ENCODE peak calls at places on chromosomes 11 and 22, in ten cellular contexts. One of them, this sample, is unnamed.

GRCh38 chr11:1772270-1773130 is 8.8 kb upstream of the CTSD start:
- DNase-seq in heart right ventricle: peak; percentile 34
- DNase-seq in IMR-90: peak; percentile 91
- DNase-seq in SK-N-SH: no peak
- DNase-seq in fibroblast of pulmonary artery: peak; percentile 87
- DNase-seq in left ventricle myocardium inferior: no peak
- DNase-seq in osteocyte: peak; percentile 93
- DNase-seq in HL-60: peak; percentile 92
- DNase-seq in AG04449: no peak
- DNase-seq in AG09319: peak; percentile 65
- DNase-seq in this sample: peak; percentile 75

GRCh38 chr22:48897959-48898358 is 929.7 kb downstream of the BRD1 start:
- DNase-seq in left ventricle myocardium inferior: no peak
- DNase-seq in heart right ventricle: no peak
- DNase-seq in osteocyte: peak; percentile 81
- DNase-seq in fibroblast of pulmonary artery: no peak
- DNase-seq in SK-N-SH: no peak
- DNase-seq in AG09319: no peak
- DNase-seq in HL-60: no peak
- DNase-seq in AG04449: no peak
- DNase-seq in IMR-90: no peak
- DNase-seq in this sample: no peak

GRCh38 chr11:33773399-33774355 is 643 bp downstream of the FBXO3 start:
- DNase-seq in left ventricle myocardium inferior: no peak
- DNase-seq in IMR-90: peak; percentile 43
- DNase-seq in AG04449: no peak
- DNase-seq in AG09319: no peak
- DNase-seq in fibroblast of pulmonary artery: no peak
- DNase-seq in SK-N-SH: peak; percentile 39
- DNase-seq in heart right ventricle: no peak
- DNase-seq in HL-60: no peak
- DNase-seq in osteocyte: peak; percentile 85
- DNase-seq in this sample: no peak

GRCh38 chr22:25030636-25031035 is 78.1 kb downstream of the KIAA1671 start:
- DNase-seq in HL-60: no peak
- DNase-seq in AG04449: no peak
- DNase-seq in osteocyte: no peak
- DNase-seq in heart right ventricle: peak; percentile 55
- DNase-seq in IMR-90: no peak
- DNase-seq in left ventricle myocardium inferior: peak; percentile 69
- DNase-seq in fibroblast of pulmonary artery: no peak
- DNase-seq in AG09319: no peak
- DNase-seq in SK-N-SH: no peak
- DNase-seq in this sample: no peak

GRCh38 chr11:72721689-72722049 is 30.5 kb downstream of the ARAP1 start:
- DNase-seq in AG04449: no peak
- DNase-seq in fibroblast of pulmonary artery: peak; percentile 42
- DNase-seq in left ventricle myocardium inferior: peak; percentile 42
- DNase-seq in SK-N-SH: no peak
- DNase-seq in HL-60: peak; percentile 37
- DNase-seq in heart right ventricle: no peak
- DNase-seq in osteocyte: no peak
- DNase-seq in AG09319: no peak
- DNase-seq in IMR-90: no peak
- DNase-seq in this sample: no peak

GRCh38 chr11:12813371-12814225 is 139.4 kb downstream of the TEAD1 start:
- DNase-seq in HL-60: no peak
- DNase-seq in IMR-90: peak; percentile 88
- DNase-seq in AG04449: no peak
- DNase-seq in fibroblast of pulmonary artery: peak; percentile 93
- DNase-seq in osteocyte: no peak
- DNase-seq in left ventricle myocardium inferior: no peak
- DNase-seq in SK-N-SH: no peak
- DNase-seq in heart right ventricle: no peak
- DNase-seq in AG09319: no peak
- DNase-seq in this sample: no peak

GRCh38 chr11:124793466-124794278 is 6.5 kb downstream of the MSANTD2 start:
- DNase-seq in HL-60: peak; percentile 48
- DNase-seq in AG09319: no peak
- DNase-seq in fibroblast of pulmonary artery: peak; percentile 68
- DNase-seq in IMR-90: peak; percentile 40
- DNase-seq in osteocyte: no peak
- DNase-seq in AG04449: no peak
- DNase-seq in SK-N-SH: peak; percentile 52
- DNase-seq in left ventricle myocardium inferior: no peak
- DNase-seq in heart right ventricle: peak; percentile 16
- DNase-seq in this sample: no peak

GRCh38 chr11:93605638-93606037 is 55.8 kb upstream of the CEP295 start:
- DNase-seq in AG04449: no peak
- DNase-seq in osteocyte: no peak
- DNase-seq in SK-N-SH: no peak
- DNase-seq in fibroblast of pulmonary artery: no peak
- DNase-seq in IMR-90: no peak
- DNase-seq in left ventricle myocardium inferior: no peak
- DNase-seq in AG09319: no peak
- DNase-seq in HL-60: no peak
- DNase-seq in heart right ventricle: no peak
- DNase-seq in this sample: no peak

GRCh38 chr22:49205401-49205800 is 622.3 kb downstream of the BRD1 start:
- DNase-seq in IMR-90: no peak
- DNase-seq in AG09319: no peak
- DNase-seq in heart right ventricle: no peak
- DNase-seq in osteocyte: peak; percentile 71
- DNase-seq in left ventricle myocardium inferior: no peak
- DNase-seq in fibroblast of pulmonary artery: no peak
- DNase-seq in SK-N-SH: no peak
- DNase-seq in HL-60: no peak
- DNase-seq in AG04449: no peak
- DNase-seq in this sample: no peak

GRCh38 chr11:43996318-43996717 is 51.5 kb upstream of the ACCSL start:
- DNase-seq in heart right ventricle: no peak
- DNase-seq in SK-N-SH: no peak
- DNase-seq in left ventricle myocardium inferior: no peak
- DNase-seq in IMR-90: no peak
- DNase-seq in fibroblast of pulmonary artery: no peak
- DNase-seq in HL-60: no peak
- DNase-seq in AG04449: no peak
- DNase-seq in AG09319: no peak
- DNase-seq in osteocyte: no peak
- DNase-seq in this sample: no peak

GRCh38 chr11:58616594-58616993 is 5.9 kb upstream of the CNTF start:
- DNase-seq in osteocyte: no peak
- DNase-seq in IMR-90: peak; percentile 95
- DNase-seq in heart right ventricle: no peak
- DNase-seq in SK-N-SH: no peak
- DNase-seq in HL-60: no peak
- DNase-seq in fibroblast of pulmonary artery: peak; percentile 89
- DNase-seq in AG04449: peak; percentile 33
- DNase-seq in AG09319: peak; percentile 67
- DNase-seq in left ventricle myocardium inferior: peak; percentile 35
- DNase-seq in this sample: peak; percentile 78

GRCh38 chr11:127103586-127104388 is 103.2 kb upstream of the KIRREL3 start:
- DNase-seq in left ventricle myocardium inferior: no peak
- DNase-seq in AG09319: no peak
- DNase-seq in heart right ventricle: no peak
- DNase-seq in HL-60: no peak
- DNase-seq in AG04449: no peak
- DNase-seq in osteocyte: no peak
- DNase-seq in fibroblast of pulmonary artery: no peak
- DNase-seq in IMR-90: no peak
- DNase-seq in SK-N-SH: no peak
- DNase-seq in this sample: no peak
- TF ChIP-seq CTCF in left ventricle myocardium inferior: no peak
- TF ChIP-seq CTCF in AG09319: no peak
- TF ChIP-seq CTCF in heart right ventricle: no peak
- TF ChIP-seq CTCF in HL-60: no peak
- TF ChIP-seq CTCF in AG04449: no peak
- TF ChIP-seq CTCF in osteocyte: no peak
- TF ChIP-seq CTCF in fibroblast of pulmonary artery: no peak
- TF ChIP-seq CTCF in IMR-90: no peak
- TF ChIP-seq CTCF in SK-N-SH: no peak
- TF ChIP-seq CTCF in this sample: no peak

GRCh38 chr11:14904745-14905103 is 12.7 kb upstream of the CYP2R1 start:
- DNase-seq in IMR-90: peak; percentile 25
- DNase-seq in HL-60: peak; percentile 73
- DNase-seq in AG09319: no peak
- DNase-seq in fibroblast of pulmonary artery: peak; percentile 74
- DNase-seq in SK-N-SH: no peak
- DNase-seq in heart right ventricle: peak; percentile 87
- DNase-seq in left ventricle myocardium inferior: peak; percentile 87
- DNase-seq in osteocyte: no peak
- DNase-seq in AG04449: no peak
- DNase-seq in this sample: no peak

GRCh38 chr11:14906614-14907392 is 14.8 kb upstream of the CYP2R1 start:
- DNase-seq in left ventricle myocardium inferior: no peak
- DNase-seq in AG09319: no peak
- DNase-seq in fibroblast of pulmonary artery: no peak
- DNase-seq in SK-N-SH: peak; percentile 15
- DNase-seq in HL-60: no peak
- DNase-seq in osteocyte: no peak
- DNase-seq in AG04449: no peak
- DNase-seq in heart right ventricle: no peak
- DNase-seq in IMR-90: no peak
- DNase-seq in this sample: no peak

GRCh38 chr11:14905104-14906033 is 13.3 kb upstream of the CYP2R1 start:
- DNase-seq in AG09319: no peak
- DNase-seq in fibroblast of pulmonary artery: peak; percentile 35
- DNase-seq in osteocyte: no peak
- DNase-seq in IMR-90: peak; percentile 10
- DNase-seq in heart right ventricle: peak; percentile 36
- DNase-seq in HL-60: peak; percentile 50
- DNase-seq in left ventricle myocardium inferior: peak; percentile 27
- DNase-seq in SK-N-SH: peak; percentile 27
- DNase-seq in AG04449: no peak
- DNase-seq in this sample: no peak

GRCh38 chr11:14907411-14908213 is 15.6 kb upstream of the CYP2R1 start:
- DNase-seq in heart right ventricle: peak; percentile 64
- DNase-seq in SK-N-SH: peak; percentile 71
- DNase-seq in osteocyte: no peak
- DNase-seq in fibroblast of pulmonary artery: peak; percentile 64
- DNase-seq in left ventricle myocardium inferior: peak; percentile 77
- DNase-seq in IMR-90: peak; percentile 21
- DNase-seq in HL-60: peak; percentile 80
- DNase-seq in AG09319: no peak
- DNase-seq in AG04449: no peak
- DNase-seq in this sample: no peak

DNA sequence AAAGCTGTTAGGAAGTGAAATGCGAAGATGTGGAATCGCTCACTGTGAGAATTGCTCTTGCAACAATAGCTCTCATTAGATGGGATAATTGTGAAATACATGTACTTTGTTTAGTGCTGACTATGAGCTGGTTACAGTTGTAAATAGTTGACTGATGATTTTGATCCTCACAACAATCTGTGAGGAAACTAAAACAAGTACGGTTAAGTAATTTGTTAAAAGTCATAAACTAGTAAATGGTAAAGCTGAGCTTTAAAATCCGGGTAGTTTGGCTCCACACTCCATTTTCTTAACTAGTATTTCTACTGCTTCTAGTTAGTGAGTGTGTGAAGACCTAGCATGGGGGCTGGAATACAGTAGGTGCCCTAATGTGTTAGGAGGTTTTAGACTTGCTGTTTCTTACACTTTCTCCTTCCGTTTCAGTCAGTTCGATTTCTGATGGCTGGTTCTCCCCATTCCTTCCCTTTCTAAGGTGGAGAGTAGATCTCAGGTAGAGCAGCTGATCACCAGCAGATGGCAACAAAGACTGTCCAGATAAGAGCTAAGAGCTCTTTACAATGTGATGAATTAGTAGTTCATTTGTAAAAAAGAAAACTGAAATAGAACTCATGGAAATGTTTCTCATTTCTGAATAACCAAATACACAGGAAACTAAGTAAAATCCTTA is 16.3 kb upstream of the CYP2R1 start:
- DNase-seq in osteocyte: no peak
- DNase-seq in IMR-90: peak; percentile 34
- DNase-seq in fibroblast of pulmonary artery: peak; percentile 62
- DNase-seq in HL-60: peak; percentile 45
- DNase-seq in heart right ventricle: no peak
- DNase-seq in SK-N-SH: peak; percentile 55
- DNase-seq in AG09319: no peak
- DNase-seq in AG04449: no peak
- DNase-seq in left ventricle myocardium inferior: no peak
- DNase-seq in this sample: no peak
- TF ChIP-seq CTCF in osteocyte: peak; percentile 49
- TF ChIP-seq CTCF in IMR-90: peak; percentile 50
- TF ChIP-seq CTCF in fibroblast of pulmonary artery: peak; percentile 68
- TF ChIP-seq CTCF in HL-60: peak; percentile 52
- TF ChIP-seq CTCF in heart right ventricle: peak; percentile 63
- TF ChIP-seq CTCF in SK-N-SH: peak; percentile 64
- TF ChIP-seq CTCF in AG09319: peak; percentile 70
- TF ChIP-seq CTCF in AG04449: peak; percentile 46
- TF ChIP-seq CTCF in left ventricle myocardium inferior: peak; percentile 59
- TF ChIP-seq CTCF in this sample: peak; percentile 66

GRCh38 chr22:40904101-40904500 is 42.2 kb upstream of the DNAJB7 start:
- DNase-seq in IMR-90: no peak
- DNase-seq in HL-60: no peak
- DNase-seq in left ventricle myocardium inferior: no peak
- DNase-seq in AG09319: no peak
- DNase-seq in fibroblast of pulmonary artery: no peak
- DNase-seq in osteocyte: no peak
- DNase-seq in AG04449: no peak
- DNase-seq in SK-N-SH: no peak
- DNase-seq in heart right ventricle: no peak
- DNase-seq in this sample: no peak

GRCh38 chr22:40894417-40894816 is 32.5 kb upstream of the DNAJB7 start:
- DNase-seq in left ventricle myocardium inferior: no peak
- DNase-seq in fibroblast of pulmonary artery: no peak
- DNase-seq in heart right ventricle: no peak
- DNase-seq in AG04449: no peak
- DNase-seq in AG09319: no peak
- DNase-seq in osteocyte: no peak
- DNase-seq in IMR-90: no peak
- DNase-seq in HL-60: no peak
- DNase-seq in SK-N-SH: no peak
- DNase-seq in this sample: no peak

GRCh38 chr22:40898850-40899357 is 37.0 kb upstream of the DNAJB7 start:
- DNase-seq in osteocyte: no peak
- DNase-seq in HL-60: peak; percentile 29
- DNase-seq in heart right ventricle: no peak
- DNase-seq in fibroblast of pulmonary artery: peak; percentile 73
- DNase-seq in IMR-90: peak; percentile 67
- DNase-seq in AG04449: no peak
- DNase-seq in left ventricle myocardium inferior: no peak
- DNase-seq in AG09319: peak; percentile 15
- DNase-seq in SK-N-SH: peak; percentile 23
- DNase-seq in this sample: peak; percentile 33
- TF ChIP-seq CTCF in osteocyte: peak; percentile 68
- TF ChIP-seq CTCF in HL-60: no peak
- TF ChIP-seq CTCF in heart right ventricle: peak; percentile 65
- TF ChIP-seq CTCF in fibroblast of pulmonary artery: peak; percentile 63
- TF ChIP-seq CTCF in IMR-90: peak; percentile 66
- TF ChIP-seq CTCF in AG04449: peak; percentile 40
- TF ChIP-seq CTCF in left ventricle myocardium inferior: peak; percentile 53
- TF ChIP-seq CTCF in AG09319: peak; percentile 62
- TF ChIP-seq CTCF in SK-N-SH: peak; percentile 54
- TF ChIP-seq CTCF in this sample: peak; percentile 63

GRCh38 chr11:112588252-112588668 is 327.6 kb upstream of the PLET1 start:
- DNase-seq in heart right ventricle: peak; percentile 64
- DNase-seq in SK-N-SH: peak; percentile 69
- DNase-seq in IMR-90: peak; percentile 77
- DNase-seq in fibroblast of pulmonary artery: peak; percentile 92
- DNase-seq in AG09319: peak; percentile 67
- DNase-seq in left ventricle myocardium inferior: peak; percentile 35
- DNase-seq in HL-60: peak; percentile 60
- DNase-seq in AG04449: peak; percentile 33
- DNase-seq in osteocyte: no peak
- DNase-seq in this sample: peak; percentile 66
- TF ChIP-seq CTCF in heart right ventricle: peak; percentile 79
- TF ChIP-seq CTCF in SK-N-SH: peak; percentile 85
- TF ChIP-seq CTCF in IMR-90: peak; percentile 63
- TF ChIP-seq CTCF in fibroblast of pulmonary artery: peak; percentile 77
- TF ChIP-seq CTCF in AG09319: peak; percentile 71
- TF ChIP-seq CTCF in left ventricle myocardium inferior: peak; percentile 80
- TF ChIP-seq CTCF in HL-60: peak; percentile 16
- TF ChIP-seq CTCF in AG04449: peak; percentile 70
- TF ChIP-seq CTCF in osteocyte: peak; percentile 81
- TF ChIP-seq CTCF in this sample: peak; percentile 78

This sample was measured in AG09309.